ENCODE peak calls at places on chromosomes 12 and 14, in eight cellular contexts. A is WTC11, T is breast epithelium, E is spleen, W is transverse colon, I is RWPE1, V is kidney, C is astrocyte. D is an unnamed sample.

GRCh38 chr12:49232940-49233841 is 31.7 kb upstream of the TUBA1C start:
- DNase-seq in A (peak), T (no peak), E (peak), W (peak), I (no peak), V (peak), C (peak), D (peak)

GRCh38 chr12:127306604-127307215 is 960.3 kb upstream of the TMEM132C start:
- DNase-seq in A (no peak), T (no peak), E (no peak), W (no peak), I (no peak), V (no peak), C (peak), D (no peak)

GRCh38 chr14:66249544-66249943 is 236.6 kb upstream of the CCDC196 start:
- DNase-seq in A (no peak), T (no peak), E (no peak), W (no peak), I (no peak), V (no peak), C (no peak), D (no peak)

GRCh38 chr12:3367750-3368444 is 123.1 kb upstream of the PRMT8 start:
- DNase-seq in A (no peak), T (no peak), E (no peak), W (no peak), I (no peak), V (no peak), C (no peak), D (no peak)

GRCh38 chr14:20848316-20848954 is 42.8 kb upstream of the RNASE3 start:
- DNase-seq in A (no peak), T (no peak), E (no peak), W (no peak), I (peak), V (no peak), C (peak), D (no peak)

GRCh38 chr12:131676544-131676943 is 34.3 kb upstream of the SFSWAP start:
- DNase-seq in A (no peak), T (no peak), E (no peak), W (no peak), I (no peak), V (no peak), C (no peak), D (no peak)

GRCh38 chr14:84036863-84037262 is 1493.1 kb upstream of the FLRT2 start:
- DNase-seq in A (no peak), T (no peak), E (no peak), W (no peak), I (no peak), V (no peak), C (peak), D (no peak)

GRCh38 chr12:123243851-123244250 is 10.6 kb downstream of the MTRFR start:
- DNase-seq in A (no peak), T (no peak), E (no peak), W (no peak), I (no peak), V (no peak), C (no peak), D (no peak)

DNA sequence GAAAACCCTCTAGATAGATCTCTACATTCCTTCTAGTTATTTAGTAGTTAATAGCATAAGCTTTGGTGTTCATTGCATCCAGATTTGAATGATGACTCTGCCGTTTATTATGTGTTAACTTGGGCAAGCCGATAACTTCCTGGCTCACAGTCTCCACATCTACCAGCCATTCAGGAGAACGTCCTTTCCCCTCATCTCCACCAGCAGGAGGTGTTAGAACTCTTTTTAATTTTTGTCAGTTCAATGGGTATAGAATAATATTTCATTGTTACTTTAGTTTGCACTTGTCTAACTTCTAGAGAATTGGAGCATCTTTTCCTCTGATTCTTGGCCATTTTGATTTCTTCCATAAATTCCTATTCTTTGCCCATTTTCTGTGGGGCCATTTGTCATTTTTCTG is 30.0 kb upstream of the WSCD2 start:
- DNase-seq in A (no peak), T (no peak), E (no peak), W (no peak), I (no peak), V (no peak), C (no peak), D (no peak)
- TF ChIP-seq CTCF in A (no peak), T (no peak), E (no peak), W (peak), I (no peak), V (no peak), C (no peak), D (peak)

GRCh38 chr14:60328588-60328987 is 79.6 kb downstream of the PPM1A start:
- DNase-seq in A (peak), T (no peak), E (no peak), W (no peak), I (no peak), V (no peak), C (no peak), D (peak)

GRCh38 chr14:60331201-60332045 is 82.4 kb downstream of the PPM1A start:
- DNase-seq in A (peak), T (peak), E (peak), W (peak), I (no peak), V (peak), C (peak), D (peak)

GRCh38 chr14:60326274-60326673 is 77.3 kb downstream of the PPM1A start:
- DNase-seq in A (no peak), T (no peak), E (no peak), W (no peak), I (no peak), V (no peak), C (no peak), D (no peak)

GRCh38 chr14:60324837-60325236 is 75.8 kb downstream of the PPM1A start:
- DNase-seq in A (no peak), T (no peak), E (no peak), W (no peak), I (no peak), V (no peak), C (no peak), D (no peak)

GRCh38 chr14:60327447-60328331 is 78.7 kb downstream of the PPM1A start:
- DNase-seq in A (peak), T (no peak), E (peak), W (peak), I (no peak), V (no peak), C (peak), D (peak)
- TF ChIP-seq CTCF in A (no peak), T (no peak), E (no peak), W (no peak), I (no peak), V (no peak), C (no peak), D (peak)

GRCh38 chr14:87944987-87945604 is 47.9 kb downstream of the GALC start:
- DNase-seq in A (no peak), T (no peak), E (no peak), W (no peak), I (peak), V (no peak), C (peak), D (no peak)
- TF ChIP-seq CTCF in A (peak), T (peak), E (peak), W (peak), I (peak), V (peak), C (peak), D (no peak)

GRCh38 chr12:110403146-110403974 is at the start of gene ANAPC7:
- DNase-seq in A (peak), T (peak), E (peak), W (peak), I (peak), V (peak), C (peak), D (peak)
- TF ChIP-seq CTCF in A (no peak), T (peak), E (no peak), W (no peak), I (no peak), V (no peak), C (no peak), D (no peak)

D was measured in WERI-Rb-1.